ENCODE peak calls at places on chromosomes 13 and 19, in seven cellular contexts. F, G, P, C, H, I and L are unnamed samples.

GRCh38 chr19:961866-962620 is 22.1 kb upstream of the WDR18 start:
- DNase-seq in H (peak; percentile 20), C (no peak), G (peak; percentile 88), P (no peak), I (no peak), F (no peak), L (no peak)

GRCh38 chr13:48412100-48412556 is 785 bp downstream of the LPAR6 start:
- DNase-seq in H (no peak), C (no peak), P (no peak), G (no peak), F (no peak), I (no peak), L (no peak)

GRCh38 chr13:27476943-27477681 is 26.7 kb upstream of the MTIF3 start:
- DNase-seq in I (no peak), G (no peak), F (peak; percentile 39), H (peak; percentile 76), C (no peak), P (no peak), L (peak; percentile 29)

GRCh38 chr13:51311271-51311670 is 28.2 kb upstream of the SERPINE3 start:
- DNase-seq in G (no peak), P (no peak), F (no peak), I (no peak), H (no peak), C (no peak), L (no peak)

GRCh38 chr19:16285769-16286564 is 38.7 kb upstream of the KLF2 start:
- DNase-seq in I (no peak), G (peak; percentile 6), P (no peak), C (no peak), H (no peak), F (no peak), L (no peak)

GRCh38 chr13:76383671-76384461 is 502.3 kb downstream of the KCTD12 start:
- DNase-seq in G (no peak), P (no peak), H (no peak), C (no peak), F (no peak), I (peak; percentile 36), L (no peak)

GRCh38 chr19:28514166-28514565 is 698.8 kb downstream of the UQCRFS1 start:
- DNase-seq in P (no peak), C (no peak), F (no peak), I (no peak), H (no peak), G (no peak), L (no peak)

GRCh38 chr13:21060063-21060826 is 1.1 kb downstream of the LATS2 start:
- DNase-seq in F (no peak), C (no peak), I (no peak), H (no peak), G (no peak), P (no peak), L (peak; percentile 42)

GRCh38 chr19:2922987-2923386 is 21.8 kb downstream of the ZNF77 start:
- DNase-seq in H (peak; percentile 52), P (no peak), C (no peak), G (peak; percentile 36), F (no peak), I (no peak), L (no peak)

GRCh38 chr19:49119411-49120324 is at the start of gene PPFIA3:
- DNase-seq in I (peak; percentile 72), C (no peak), P (no peak), G (peak; percentile 53), H (no peak), F (no peak), L (no peak)

GRCh38 chr13:110250258-110250891 is 56.6 kb downstream of the COL4A1 start:
- DNase-seq in G (no peak), P (no peak), C (no peak), H (no peak), I (no peak), F (no peak), L (no peak)

GRCh38 chr19:17616961-17617806 is 61.7 kb downstream of the COLGALT1 start:
- DNase-seq in I (peak; percentile 60), C (no peak), P (no peak), G (peak; percentile 94), F (no peak), H (peak; percentile 44), L (no peak)

GRCh38 chr13:69168436-69168835 is 939.2 kb upstream of the ATXN8OS start:
- DNase-seq in H (no peak), P (no peak), F (no peak), I (no peak), C (no peak), G (no peak), L (no peak)

GRCh38 chr19:46133101-46133627 is 8.7 kb upstream of the IGFL3 start:
- DNase-seq in H (peak; percentile 78), C (peak; percentile 24), G (no peak), I (no peak), F (no peak), P (peak; percentile 53), L (no peak)

GRCh38 chr13:48526269-48526668 is 6.6 kb downstream of the RCBTB2 start:
- DNase-seq in H (no peak), C (no peak), P (no peak), G (no peak), I (no peak), F (no peak), L (no peak)

GRCh38 chr19:50329146-50329925 is at the start of gene KCNC3:
- DNase-seq in F (peak; percentile 94), P (peak; percentile 99), G (peak; percentile 93), H (peak; percentile 100), C (peak; percentile 83), I (peak; percentile 95), L (peak; percentile 94)

GRCh38 chr19:5123646-5124045 is 154.7 kb downstream of the KDM4B start:
- DNase-seq in C (no peak), H (no peak), I (no peak), P (no peak), G (no peak), F (no peak), L (no peak)

GRCh38 chr13:28849441-28849840 is 29.3 kb downstream of the MTUS2 start:
- DNase-seq in G (no peak), C (no peak), I (no peak), H (no peak), F (no peak), P (no peak), L (no peak)

GRCh38 chr13:50527612-50528509 is 315.6 kb downstream of the DLEU7 start:
- DNase-seq in P (no peak), H (no peak), G (no peak), I (no peak), C (no peak), F (no peak), L (no peak)

GRCh38 chr19:45492627-45493470 is 4.0 kb downstream of the RTN2 start:
- DNase-seq in P (no peak), I (peak; percentile 28), C (no peak), H (peak; percentile 68), G (peak; percentile 84), F (peak; percentile 64), L (no peak)

GRCh38 chr19:799076-799881 is 2.0 kb downstream of the PTBP1 start:
- DNase-seq in F (no peak), G (peak; percentile 11), I (peak; percentile 41), P (no peak), C (no peak), H (peak; percentile 55), L (no peak)

GRCh38 chr19:40594251-40594650 is 6.9 kb upstream of the LTBP4 start:
- DNase-seq in P (no peak), C (no peak), H (no peak), I (peak; percentile 56), G (peak; percentile 56), F (no peak), L (no peak)
- TF ChIP-seq TAF1 in P (no peak), C (no peak), H (no peak), I (no peak), G (no peak), F (no peak), L (no peak)

GRCh38 chr13:37929308-37929707 is 59.7 kb upstream of the TRPC4 start:
- DNase-seq in C (no peak), F (no peak), G (no peak), H (no peak), P (no peak), I (no peak), L (no peak)

GRCh38 chr13:37923236-37923635 is 53.7 kb upstream of the TRPC4 start:
- DNase-seq in C (no peak), P (no peak), I (no peak), H (no peak), F (no peak), G (peak; percentile 9), L (no peak)

DNA sequence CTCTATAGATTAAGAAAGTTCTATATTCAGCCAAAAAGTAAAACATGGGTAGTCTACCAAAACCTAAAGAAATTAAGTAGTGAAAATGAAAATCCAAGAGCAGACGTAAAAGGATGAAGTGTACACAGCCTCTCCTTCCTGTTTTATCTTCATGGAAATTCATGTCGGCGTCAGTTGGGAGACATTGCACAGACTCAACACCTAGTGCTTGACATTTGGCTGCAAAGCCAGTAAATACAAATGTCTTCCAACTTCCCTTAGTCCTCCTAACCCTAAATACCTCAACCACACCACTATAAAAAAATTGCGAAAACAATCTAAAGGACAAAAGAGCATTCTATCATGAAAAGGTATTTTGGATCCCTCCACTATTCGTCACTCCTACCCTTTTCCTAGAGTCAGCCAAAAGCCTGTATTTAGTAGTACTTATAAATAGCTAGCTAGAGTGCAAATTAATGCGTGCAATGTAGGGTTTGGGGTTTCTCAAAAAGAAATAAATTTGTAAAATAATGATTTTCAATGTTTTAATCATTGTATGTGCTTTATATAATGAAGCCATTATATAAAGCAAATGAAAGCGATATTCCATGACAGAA is 56.4 kb upstream of the TRPC4 start:
- DNase-seq in H (no peak), I (no peak), G (no peak), P (no peak), F (no peak), C (no peak), L (no peak)
- TF ChIP-seq TAF1 in H (no peak), I (no peak), G (no peak), P (no peak), F (no peak), C (no peak), L (no peak)

GRCh38 chr13:43401364-43401763 is 378.0 kb downstream of the DNAJC15 start:
- DNase-seq in H (no peak), P (no peak), I (no peak), F (no peak), C (no peak), G (no peak), L (no peak)

GRCh38 chr13:43397110-43397509 is 373.7 kb downstream of the DNAJC15 start:
- DNase-seq in G (no peak), H (no peak), I (no peak), C (no peak), P (no peak), F (no peak), L (no peak)
- TF ChIP-seq TAF1 in G (no peak), H (no peak), I (no peak), C (no peak), P (no peak), F (no peak), L (no peak)

DNA sequence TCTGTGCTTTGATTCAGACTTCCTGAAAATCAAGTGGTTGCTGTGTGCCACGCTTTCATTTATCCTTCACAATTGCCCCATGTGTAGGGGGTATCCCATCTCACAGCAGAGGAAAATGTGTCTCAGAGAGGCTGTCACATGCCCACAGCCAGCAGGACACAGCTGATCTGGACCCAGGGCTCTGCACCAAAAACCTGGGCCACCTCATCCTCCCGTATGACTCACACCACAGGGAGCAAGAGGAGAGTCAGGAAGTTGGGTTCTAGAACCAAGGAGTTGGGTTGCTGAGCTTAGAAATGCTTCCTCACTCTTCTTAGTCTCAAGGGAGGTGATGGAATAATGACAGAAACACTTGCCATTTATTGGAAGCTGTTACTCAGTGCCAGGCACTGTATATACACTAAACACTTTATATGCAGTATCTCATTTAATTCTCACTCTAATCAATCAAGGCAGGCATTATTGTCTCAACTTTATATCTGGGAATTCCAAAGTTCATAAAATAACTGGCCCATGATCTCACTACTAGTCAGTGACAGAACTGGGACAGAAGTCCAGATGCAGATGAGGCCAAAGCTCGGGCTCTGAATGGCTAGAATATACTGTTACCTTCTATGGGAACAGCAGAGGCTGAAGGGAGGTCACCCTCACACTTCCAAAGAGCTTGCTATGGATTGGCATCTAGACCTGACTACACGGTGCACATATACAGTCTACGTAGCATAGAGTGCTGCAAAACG is 47.7 kb upstream of the ATP12A start:
- DNase-seq in H (no peak), C (no peak), G (no peak), F (no peak), I (no peak), P (no peak), L (no peak)
- TF ChIP-seq TAF1 in H (no peak), C (no peak), G (no peak), F (no peak), I (no peak), P (no peak), L (no peak)